ENCODE peak calls at places on chromosome 15, in seven cellular contexts. G is stimulated activated CD4-positive, alpha-beta T cell treated with anti-CD3 and anti-CD28 coated beads, Interleukin-4, amount 100 ng/mL, for 1 hour; Y is Daoy; K is cardiac muscle cell; J is posterior cingulate gyrus; W is GM23248; S is CD4-positive, alpha-beta memory T cell. D is an unnamed sample.

GRCh38 chr15:41559489-41560177 is 621 bp downstream of the TYRO3 start:
- DNase-seq in Y (no peak), K (no peak), S (no peak), W (peak; percentile 38), J (peak; percentile 87), G (no peak), D (no peak)

GRCh38 chr15:101324513-101325177 is 29.6 kb upstream of the SNRPA1 start:
- DNase-seq in K (no peak), J (peak; percentile 42), W (no peak), G (no peak), S (no peak), Y (no peak), D (no peak)

GRCh38 chr15:96395687-96396086 is 65.2 kb downstream of the NR2F2 start:
- DNase-seq in Y (no peak), W (no peak), G (no peak), K (no peak), J (no peak), S (no peak), D (no peak)

GRCh38 chr15:39135989-39136388 is 444.9 kb upstream of the THBS1 start:
- DNase-seq in J (no peak), S (no peak), Y (peak; percentile 86), W (peak; percentile 94), K (peak; percentile 80), G (no peak), D (no peak)

GRCh38 chr15:42996871-42997270 is 76.3 kb upstream of the TTBK2 start:
- DNase-seq in K (no peak), Y (no peak), W (no peak), S (no peak), G (no peak), J (no peak), D (no peak)

GRCh38 chr15:70912187-70912586 is 19.6 kb downstream of the LRRC49 start:
- DNase-seq in G (no peak), W (no peak), S (no peak), Y (no peak), J (no peak), K (no peak), D (no peak)

GRCh38 chr15:31526916-31527690 is 200.5 kb downstream of the KLF13 start:
- DNase-seq in K (no peak), Y (no peak), G (no peak), J (no peak), W (no peak), S (no peak), D (no peak)

GRCh38 chr15:64527263-64527984 is 67.0 kb downstream of the ZNF609 start:
- DNase-seq in W (peak; percentile 85), G (no peak), J (no peak), Y (peak; percentile 35), K (peak; percentile 63), S (no peak), D (no peak)

GRCh38 chr15:63048115-63048985 is 5.8 kb downstream of the TPM1 start:
- DNase-seq in W (peak; percentile 96), S (peak; percentile 85), G (peak; percentile 86), K (peak; percentile 97), J (peak; percentile 95), Y (peak; percentile 98), D (peak; percentile 89)

GRCh38 chr15:79535536-79535935 is 103.4 kb downstream of the MINAR1 start:
- DNase-seq in S (no peak), K (no peak), Y (no peak), G (no peak), J (no peak), W (peak; percentile 46), D (no peak)

GRCh38 chr15:60763668-60764067 is 284.7 kb upstream of the ICE2 start:
- DNase-seq in Y (no peak), S (no peak), J (no peak), G (no peak), W (no peak), K (no peak), D (no peak)

GRCh38 chr15:90358124-90359033 is 6.3 kb downstream of the ZNF774 start:
- DNase-seq in W (peak; percentile 86), S (no peak), G (no peak), K (peak; percentile 56), J (peak; percentile 18), Y (peak; percentile 30), D (no peak)

GRCh38 chr15:68626739-68627138 is 47.9 kb downstream of the CORO2B start:
- DNase-seq in Y (no peak), W (no peak), J (peak; percentile 5), G (no peak), S (no peak), K (no peak), D (no peak)

GRCh38 chr15:57560976-57561711 is 30.6 kb upstream of the MYZAP start:
- DNase-seq in S (peak; percentile 62), J (no peak), G (peak; percentile 52), W (peak; percentile 82), K (peak; percentile 82), Y (peak; percentile 73), D (peak; percentile 78)

GRCh38 chr15:59306520-59307163 is 66.0 kb downstream of the MYO1E start:
- DNase-seq in W (peak; percentile 98), K (peak; percentile 78), G (no peak), J (no peak), S (no peak), Y (peak; percentile 48), D (no peak)

GRCh38 chr15:69439623-69440022 is 13.0 kb upstream of the RPLP1 start:
- DNase-seq in K (no peak), S (no peak), Y (no peak), G (no peak), W (no peak), J (no peak), D (no peak)

GRCh38 chr15:96338772-96339661 is 8.5 kb downstream of the NR2F2 start:
- DNase-seq in W (no peak), J (no peak), S (no peak), G (no peak), K (peak; percentile 59), Y (no peak), D (no peak)

GRCh38 chr15:46442901-46443590 is 808.2 kb downstream of the SQOR start:
- DNase-seq in Y (no peak), J (no peak), W (peak; percentile 46), K (peak; percentile 18), G (no peak), S (no peak), D (no peak)

GRCh38 chr15:56831467-56831866 is 87.0 kb upstream of the TCF12 start:
- DNase-seq in W (peak; percentile 29), Y (no peak), K (no peak), S (no peak), G (no peak), J (no peak), D (no peak)

GRCh38 chr15:100291106-100291505 is 50.7 kb downstream of the ADAMTS17 start:
- DNase-seq in Y (peak; percentile 39), J (no peak), K (peak; percentile 85), W (peak; percentile 1), G (no peak), S (no peak), D (no peak)

GRCh38 chr15:31503758-31504461 is 177.3 kb downstream of the KLF13 start:
- DNase-seq in K (no peak), G (no peak), Y (no peak), W (no peak), S (no peak), J (no peak), D (no peak)

GRCh38 chr15:80921736-80922135 is 67.9 kb downstream of the MESD start:
- DNase-seq in S (no peak), K (no peak), Y (no peak), G (no peak), W (no peak), J (no peak), D (no peak)

GRCh38 chr15:37102315-37103021 is 2.1 kb upstream of the MEIS2 start:
- DNase-seq in Y (peak; percentile 55), K (peak; percentile 65), G (no peak), W (peak; percentile 60), J (peak; percentile 68), S (no peak), D (no peak)

GRCh38 chr15:42619641-42620371 is 44.4 kb downstream of the STARD9 start:
- DNase-seq in K (no peak), J (no peak), S (no peak), Y (peak; percentile 17), G (no peak), W (no peak), D (no peak)

GRCh38 chr15:62173215-62173614 is 8.1 kb upstream of the C2CD4B start:
- DNase-seq in G (no peak), Y (peak; percentile 41), J (no peak), W (peak; percentile 29), K (peak; percentile 73), S (no peak), D (no peak)

GRCh38 chr15:36678308-36678707 is 98.9 kb downstream of the CDIN1 start:
- DNase-seq in K (no peak), W (no peak), Y (no peak), G (no peak), S (no peak), J (no peak), D (no peak)

GRCh38 chr15:42239528-42240245 is 31.6 kb upstream of the VPS39 start:
- DNase-seq in G (no peak), S (no peak), Y (no peak), J (no peak), K (no peak), W (peak; percentile 2), D (no peak)